ENCODE peak calls at places on chromosomes 7 and 10, in eight cellular contexts. E is endothelial cell, I is mesothelial cell of epicardium, R is upper lobe of left lung, W is GM18507, N is DMS153, P is NCI-H1048, B is CMK. M is an unnamed sample.

GRCh38 chr10:17740668-17741067 is 11.3 kb upstream of the TMEM236 start:
- DNase-seq in N (no peak), E (no peak), P (no peak), B (no peak), I (no peak), W (no peak), R (no peak), M (no peak)

GRCh38 chr10:101062231-101063161 is 707 bp downstream of the KAZALD1 start:
- DNase-seq in B (peak), E (peak), P (no peak), W (no peak), N (peak), I (peak), R (peak), M (peak)

GRCh38 chr7:50795831-50796230 is 13.1 kb upstream of the GRB10 start:
- DNase-seq in I (no peak), B (no peak), W (no peak), E (no peak), R (peak), P (no peak), N (no peak), M (no peak)

GRCh38 chr10:48574817-48575380 is 30.0 kb downstream of the ARHGAP22 start:
- DNase-seq in E (no peak), R (no peak), B (no peak), W (no peak), I (no peak), P (no peak), N (no peak), M (no peak)

GRCh38 chr10:127968027-127968441 is 61.1 kb downstream of the PTPRE start:
- DNase-seq in N (no peak), B (no peak), P (no peak), E (no peak), R (no peak), W (no peak), I (no peak), M (no peak)

GRCh38 chr10:24374134-24374915 is 165.4 kb downstream of the KIAA1217 start:
- DNase-seq in B (no peak), N (no peak), E (no peak), R (no peak), W (no peak), I (no peak), P (no peak), M (no peak)

GRCh38 chr7:106777666-106778299 is 87.3 kb upstream of the PIK3CG start:
- DNase-seq in E (no peak), P (no peak), B (no peak), W (no peak), R (peak), I (no peak), N (no peak), M (no peak)

GRCh38 chr10:98193030-98193429 is 58.6 kb downstream of the R3HCC1L start:
- DNase-seq in E (no peak), B (no peak), R (no peak), I (no peak), P (no peak), N (no peak), W (no peak), M (no peak)

GRCh38 chr10:75040576-75040975 is 70.9 kb upstream of the SAMD8 start:
- DNase-seq in W (no peak), E (no peak), N (peak), I (no peak), P (no peak), R (no peak), B (no peak), M (no peak)

GRCh38 chr7:157689269-157690057 is 352.7 kb downstream of the DNAJB6 start:
- DNase-seq in R (peak), I (no peak), N (no peak), W (no peak), E (no peak), B (no peak), P (no peak), M (no peak)

GRCh38 chr10:78774999-78775711 is 293.6 kb upstream of the ZMIZ1 start:
- DNase-seq in P (no peak), W (no peak), N (peak), I (no peak), E (no peak), B (no peak), R (no peak), M (no peak)

GRCh38 chr10:19913987-19914386 is 97.8 kb downstream of the PLXDC2 start:
- DNase-seq in W (no peak), B (no peak), P (no peak), R (no peak), I (no peak), N (no peak), E (no peak), M (no peak)

GRCh38 chr7:79761876-79762429 is 308.5 kb upstream of the MAGI2 start:
- DNase-seq in N (no peak), B (no peak), I (no peak), P (no peak), W (no peak), R (no peak), E (no peak), M (peak)

GRCh38 chr7:55439627-55440026 is 74.5 kb downstream of the LANCL2 start:
- DNase-seq in W (no peak), B (no peak), I (no peak), E (no peak), P (no peak), N (no peak), R (no peak), M (peak)

GRCh38 chr7:30836991-30837390 is 65.8 kb downstream of the MINDY4 start:
- DNase-seq in R (no peak), P (no peak), E (no peak), W (no peak), I (no peak), N (no peak), B (no peak), M (no peak)

GRCh38 chr10:96814264-96814663 is 17.8 kb upstream of the LCOR start:
- DNase-seq in I (no peak), B (no peak), N (no peak), W (no peak), P (no peak), E (no peak), R (no peak), M (no peak)

GRCh38 chr10:95403690-95404459 is 113.1 kb upstream of the PDLIM1 start:
- DNase-seq in W (no peak), P (no peak), E (no peak), B (no peak), N (no peak), I (no peak), R (no peak), M (no peak)

GRCh38 chr7:116271161-116271979 is 61.0 kb downstream of the TES start:
- DNase-seq in B (no peak), W (no peak), N (no peak), I (no peak), R (no peak), P (no peak), E (no peak), M (no peak)

GRCh38 chr7:1537631-1538412 is 7.3 kb downstream of the MAFK start:
- DNase-seq in I (peak), W (no peak), B (no peak), R (peak), N (no peak), P (no peak), E (peak), M (no peak)

GRCh38 chr10:2831509-2831908 is 235.8 kb upstream of the PFKP start:
- DNase-seq in R (no peak), B (no peak), W (no peak), I (no peak), P (no peak), N (no peak), E (no peak), M (no peak)

GRCh38 chr10:646118-646524 is 43.3 kb downstream of the DIP2C start:
- DNase-seq in I (no peak), B (no peak), N (no peak), R (no peak), P (no peak), W (no peak), E (no peak), M (no peak)

GRCh38 chr10:23826399-23826798 is 382.5 kb upstream of the KIAA1217 start:
- DNase-seq in R (no peak), W (no peak), P (no peak), B (no peak), I (peak), N (no peak), E (peak), M (no peak)

GRCh38 chr7:22319424-22320403 is 37.2 kb downstream of the RAPGEF5 start:
- DNase-seq in E (no peak), P (no peak), N (peak), I (no peak), B (no peak), W (no peak), R (no peak), M (peak)

GRCh38 chr10:76150139-76150885 is 718.9 kb downstream of the LRMDA start:
- DNase-seq in N (no peak), I (no peak), E (no peak), P (no peak), W (no peak), B (no peak), R (no peak), M (no peak)

GRCh38 chr7:26199301-26200112 is 1.0 kb downstream of the HNRNPA2B1 start:
- DNase-seq in I (peak), W (no peak), E (peak), P (no peak), B (no peak), R (peak), N (peak), M (peak)

GRCh38 chr10:75230600-75231038 is 5.1 kb downstream of the COMTD1 start:
- DNase-seq in N (peak), P (peak), R (no peak), I (peak), E (peak), B (peak), W (no peak), M (peak)

GRCh38 chr7:43462836-43463235 is 120.1 kb upstream of the STK17A start:
- DNase-seq in B (no peak), E (no peak), P (no peak), W (no peak), N (no peak), R (no peak), I (no peak), M (no peak)

GRCh38 chr10:17415046-17415643 is 39.2 kb downstream of the ST8SIA6 start:
- DNase-seq in I (no peak), E (no peak), N (no peak), P (no peak), R (no peak), W (no peak), B (no peak), M (no peak)

GRCh38 chr10:103433858-103434257 is 18.3 kb downstream of the CALHM2 start:
- DNase-seq in E (no peak), I (no peak), N (no peak), P (no peak), B (no peak), W (no peak), R (no peak), M (no peak)

GRCh38 chr10:21526184-21526951 is 886 bp upstream of the SKIDA1 start:
- DNase-seq in N (no peak), W (no peak), P (no peak), E (peak), B (peak), I (peak), R (peak), M (peak)

GRCh38 chr7:3588341-3588740 is 287.3 kb downstream of the SDK1 start:
- DNase-seq in R (no peak), N (peak), E (no peak), W (no peak), I (no peak), B (no peak), P (no peak), M (no peak)

GRCh38 chr7:44538798-44539668 is 2.1 kb downstream of the NPC1L1 start:
- DNase-seq in I (no peak), N (no peak), E (no peak), W (no peak), P (no peak), R (no peak), B (no peak), M (no peak)

GRCh38 chr10:79939969-79940368 is 8.9 kb downstream of the SFTPD start:
- DNase-seq in B (no peak), R (no peak), E (peak), W (no peak), I (no peak), N (no peak), P (no peak), M (no peak)

GRCh38 chr7:22542669-22543068 is 42.7 kb upstream of the STEAP1B start:
- DNase-seq in I (no peak), N (no peak), R (no peak), W (no peak), E (no peak), P (no peak), B (no peak), M (no peak)

GRCh38 chr10:132154440-132154839 is 32.3 kb upstream of the DPYSL4 start:
- DNase-seq in W (no peak), R (no peak), E (no peak), P (no peak), N (no peak), I (no peak), B (no peak), M (no peak)

GRCh38 chr10:125209591-125210373 is 49.4 kb upstream of the CTBP2 start:
- DNase-seq in E (peak), W (no peak), B (no peak), R (no peak), I (no peak), N (no peak), P (no peak), M (no peak)

GRCh38 chr7:79221211-79221610 is 232.3 kb downstream of the MAGI2 start:
- DNase-seq in E (no peak), N (no peak), W (no peak), R (no peak), P (no peak), I (no peak), B (no peak), M (no peak)

GRCh38 chr10:102678842-102679289 is 34.6 kb downstream of the TRIM8 start:
- DNase-seq in B (no peak), W (no peak), R (peak), E (peak), P (no peak), N (peak), I (no peak), M (no peak)

GRCh38 chr7:484365-485101 is 35.1 kb downstream of the PDGFA start:
- DNase-seq in R (no peak), I (no peak), W (no peak), E (no peak), B (no peak), N (no peak), P (no peak), M (no peak)

GRCh38 chr10:101611096-101611495 is 23.0 kb downstream of the DPCD start:
- DNase-seq in N (no peak), B (no peak), I (no peak), R (no peak), P (no peak), E (no peak), W (no peak), M (no peak)

M was measured in NCI-H2171 treated with DMSO at 0.1 percent for 48 hours.